ENCODE peak calls at places on chromosome 13, in five cellular contexts. B is GM04503, M is H9, I is lung, R is smooth muscle cell of the brain vasculature. K is an unnamed sample.

GRCh38 chr13:20526664-20527063 is 1.0 kb upstream of the CRYL1 start:
- DNase-seq in I (no peak), R (no peak), B (no peak), M (no peak), K (no peak)

GRCh38 chr13:80217614-80218456 is 123.1 kb downstream of the SPRY2 start:
- DNase-seq in I (no peak), M (peak), B (no peak), R (no peak), K (no peak)

GRCh38 chr13:106685142-106685541 is 117.2 kb upstream of the ARGLU1 start:
- DNase-seq in B (no peak), I (no peak), R (no peak), M (no peak), K (no peak)

GRCh38 chr13:40206241-40207109 is 460.0 kb downstream of the FOXO1 start:
- DNase-seq in B (no peak), I (no peak), R (no peak), M (no peak), K (no peak)

GRCh38 chr13:44051923-44052322 is 172.2 kb downstream of the LACC1 start:
- DNase-seq in R (no peak), I (no peak), B (no peak), M (no peak), K (no peak)

GRCh38 chr13:34671136-34671535 is 270.9 kb upstream of the NBEA start:
- DNase-seq in I (no peak), R (no peak), B (no peak), M (no peak), K (no peak)

GRCh38 chr13:26022538-26023292 is 29.1 kb downstream of the SHISA2 start:
- DNase-seq in R (no peak), M (no peak), I (peak), B (peak), K (no peak)

GRCh38 chr13:71605744-71606143 is 261.3 kb downstream of the DACH1 start:
- DNase-seq in M (no peak), R (no peak), I (no peak), B (no peak), K (no peak)

GRCh38 chr13:24112791-24113190 is 47.7 kb upstream of the SPATA13 start:
- DNase-seq in I (no peak), B (no peak), M (no peak), R (no peak), K (no peak)

GRCh38 chr13:59088716-59089115 is 1075.0 kb downstream of the DIAPH3 start:
- DNase-seq in B (no peak), I (no peak), M (no peak), R (no peak), K (no peak)

GRCh38 chr13:19810151-19810550 is 27.4 kb upstream of the PSPC1 start:
- DNase-seq in I (no peak), B (no peak), M (no peak), R (no peak), K (no peak)

GRCh38 chr13:98460519-98460918 is 116.4 kb downstream of the STK24 start:
- DNase-seq in B (no peak), M (no peak), R (no peak), I (no peak), K (no peak)

GRCh38 chr13:47126432-47126831 is 229.6 kb upstream of the HTR2A start:
- DNase-seq in R (no peak), I (no peak), M (no peak), B (no peak), K (no peak)

GRCh38 chr13:49502954-49503353 is 7.2 kb downstream of the PHF11 start:
- DNase-seq in R (no peak), M (no peak), I (no peak), B (no peak), K (no peak)

GRCh38 chr13:96041326-96042092 is 11.7 kb downstream of the UGGT2 start:
- DNase-seq in I (no peak), M (peak), R (no peak), B (no peak), K (no peak)

GRCh38 chr13:51500687-51501086 is 47.9 kb upstream of the INTS6 start:
- DNase-seq in B (no peak), I (no peak), R (no peak), M (no peak), K (no peak)

GRCh38 chr13:93847162-93847561 is 620.6 kb downstream of the GPC6 start:
- DNase-seq in M (no peak), I (no peak), B (no peak), R (no peak), K (no peak)

GRCh38 chr13:39490136-39490535 is 112.9 kb downstream of the LHFPL6 start:
- DNase-seq in I (no peak), M (peak), B (no peak), R (no peak), K (no peak)

GRCh38 chr13:36431204-36432105 is 840 bp upstream of the CCNA1 start:
- DNase-seq in R (no peak), B (no peak), I (no peak), M (no peak), K (peak)

GRCh38 chr13:48776396-48776795 is 122.7 kb downstream of the CYSLTR2 start:
- DNase-seq in M (no peak), I (no peak), B (no peak), R (no peak), K (no peak)

K was measured in ecto neural progenitor cell.